ENCODE peak calls at places on chromosomes 5 and 9, in seven cellular contexts. E is body of pancreas, D is ovary, M is transverse colon, R is H1, N is upper lobe of left lung, C is A549. O is an unnamed sample.

GRCh38 chr9:112081918-112082729 is 93.0 kb downstream of the SUSD1 start:
- DNase-seq in E (no peak), D (no peak), M (no peak), R (no peak), N (no peak), C (no peak), O (no peak)

GRCh38 chr9:28956111-28956880 is 1383.0 kb upstream of the C9orf72 start:
- DNase-seq in E (no peak), D (no peak), M (no peak), R (no peak), N (no peak), C (no peak), O (no peak)

GRCh38 chr9:75190762-75191161 is 102.4 kb downstream of the OSTF1 start:
- DNase-seq in E (no peak), D (no peak), M (no peak), R (no peak), N (no peak), C (no peak), O (no peak)

GRCh38 chr9:36486933-36487481 is 85.7 kb upstream of the MELK start:
- DNase-seq in E (peak; percentile 53), D (peak; percentile 73), M (peak; percentile 51), R (peak; percentile 65), N (peak; percentile 60), C (no peak), O (no peak)

GRCh38 chr9:12882430-12882829 is 107.6 kb downstream of the LURAP1L start:
- DNase-seq in E (no peak), D (no peak), M (no peak), R (no peak), N (no peak), C (no peak), O (no peak)

GRCh38 chr5:133844836-133845235 is 123.6 kb downstream of the C5orf15 start:
- DNase-seq in E (no peak), D (no peak), M (no peak), R (no peak), N (no peak), C (no peak), O (no peak)

GRCh38 chr5:52859619-52860018 is 71.9 kb downstream of the ITGA1 start:
- DNase-seq in E (no peak), D (no peak), M (no peak), R (no peak), N (no peak), C (no peak), O (no peak)

GRCh38 chr5:134100283-134101011 is 14.0 kb upstream of the TCF7 start:
- DNase-seq in E (no peak), D (no peak), M (peak; percentile 70), R (peak; percentile 65), N (peak; percentile 41), C (no peak), O (no peak)

GRCh38 chr9:37026936-37027581 is 7.0 kb downstream of the PAX5 start:
- DNase-seq in E (no peak), D (no peak), M (no peak), R (peak; percentile 65), N (no peak), C (no peak), O (no peak)

GRCh38 chr5:10457682-10458574 is 16.2 kb downstream of the ROPN1L start:
- DNase-seq in E (no peak), D (no peak), M (no peak), R (no peak), N (no peak), C (no peak), O (no peak)

GRCh38 chr5:132546108-132546507 is 2.8 kb upstream of the IL5 start:
- DNase-seq in E (no peak), D (no peak), M (no peak), R (no peak), N (no peak), C (no peak), O (no peak)

GRCh38 chr5:17172801-17173200 is 44.6 kb upstream of the BASP1 start:
- DNase-seq in E (no peak), D (no peak), M (no peak), R (no peak), N (no peak), C (no peak), O (no peak)

GRCh38 chr9:90059436-90059835 is 454.6 kb downstream of the GADD45G start:
- DNase-seq in E (no peak), D (no peak), M (no peak), R (no peak), N (no peak), C (no peak), O (no peak)

GRCh38 chr9:75170898-75171360 is 82.6 kb downstream of the OSTF1 start:
- DNase-seq in E (no peak), D (no peak), M (no peak), R (no peak), N (no peak), C (no peak), O (no peak)

GRCh38 chr9:125103021-125103420 is 40.3 kb downstream of the SCAI start:
- DNase-seq in E (no peak), D (no peak), M (no peak), R (no peak), N (no peak), C (no peak), O (no peak)

GRCh38 chr5:8270246-8270645 is 401.3 kb downstream of the MTRR start:
- DNase-seq in E (no peak), D (no peak), M (no peak), R (no peak), N (no peak), C (no peak), O (no peak)

GRCh38 chr5:100647461-100648230 is 112.5 kb downstream of the FAM174A start:
- DNase-seq in E (peak; percentile 71), D (no peak), M (peak; percentile 86), R (no peak), N (peak; percentile 88), C (no peak), O (peak; percentile 54)

GRCh38 chr9:96203867-96204412 is 98.0 kb downstream of the HSD17B3 start:
- DNase-seq in E (no peak), D (no peak), M (no peak), R (no peak), N (no peak), C (no peak), O (no peak)

GRCh38 chr9:73780916-73781315 is 629.3 kb downstream of the ANXA1 start:
- DNase-seq in E (no peak), D (no peak), M (no peak), R (no peak), N (no peak), C (no peak), O (no peak)

GRCh38 chr9:120926397-120926928 is at the start of gene TRAF1:
- DNase-seq in E (no peak), D (peak; percentile 28), M (no peak), R (no peak), N (no peak), C (no peak), O (no peak)

GRCh38 chr5:66653380-66653779 is 57.2 kb downstream of the MAST4 start:
- DNase-seq in E (no peak), D (no peak), M (no peak), R (no peak), N (no peak), C (no peak), O (no peak)

GRCh38 chr9:95570150-95570549 is 53.4 kb upstream of the PTCH1 start:
- DNase-seq in E (no peak), D (no peak), M (no peak), R (no peak), N (peak; percentile 15), C (no peak), O (no peak)

GRCh38 chr9:77224750-77225312 is 47.5 kb downstream of the VPS13A start:
- DNase-seq in E (no peak), D (no peak), M (no peak), R (no peak), N (no peak), C (no peak), O (no peak)

GRCh38 chr9:27422435-27422834 is 101.7 kb upstream of the IFNK start:
- DNase-seq in E (no peak), D (no peak), M (no peak), R (no peak), N (no peak), C (no peak), O (no peak)

GRCh38 chr5:172648755-172649154 is 7.7 kb downstream of the NEURL1B start:
- DNase-seq in E (no peak), D (no peak), M (no peak), R (no peak), N (no peak), C (no peak), O (no peak)
- H3K27ac ChIP-seq in E (no peak overlapping the region), D (no peak overlapping the region), M (peak overlapping the region; percentile 95), R (no peak overlapping the region), N (peak overlapping the region; percentile 43), C (no peak overlapping the region), O (no peak overlapping the region)

GRCh38 chr9:93032545-93032944 is 26.0 kb upstream of the SUSD3 start:
- DNase-seq in E (no peak), D (no peak), M (no peak), R (no peak), N (no peak), C (no peak), O (no peak)
- H3K4me1 ChIP-seq in E (no peaks in the 10 kb centered on the region), D (peaks cover 14% of the 10 kb centered on the region), M (no peaks in the 10 kb centered on the region), R (peaks cover 2% of the 10 kb centered on the region), N (peaks cover 13% of the 10 kb centered on the region), C (no peaks in the 10 kb centered on the region), O (peaks cover 6% of the 10 kb centered on the region)

DNA sequence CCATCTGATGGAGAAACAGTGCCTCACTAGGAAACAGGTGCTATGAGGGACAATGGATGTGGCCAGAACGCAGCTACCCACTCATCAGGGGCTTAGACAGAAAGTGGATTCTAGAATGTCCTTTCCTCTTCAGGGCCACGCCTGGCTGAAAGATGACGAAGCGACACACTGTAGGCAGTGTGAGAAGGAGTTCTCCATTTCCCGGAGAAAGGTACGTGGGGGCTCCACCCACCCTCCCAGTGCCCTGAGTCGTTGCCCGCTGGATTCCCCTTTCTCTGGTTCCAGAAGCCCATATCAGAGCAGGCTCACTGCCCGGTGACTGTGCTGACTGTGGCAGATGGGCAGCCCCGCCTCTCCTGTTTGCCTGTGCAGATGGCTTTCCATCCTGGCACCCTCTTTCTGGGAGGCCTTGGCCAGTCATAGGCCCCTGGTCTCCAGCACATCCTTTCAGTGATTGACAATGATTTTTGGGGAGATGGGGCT is 16.0 kb downstream of the HNRNPH1 start:
- DNase-seq in E (peak; percentile 43), D (peak; percentile 46), M (no peak), R (no peak), N (no peak), C (no peak), O (no peak)
- TF ChIP-seq POLR2A in E (no peak), D (no peak), M (no peak), R (peak; percentile 38), N (no peak), C (no peak), O (no peak)

GRCh38 chr9:2764371-2764770 is 47.1 kb downstream of the KCNV2 start:
- DNase-seq in E (no peak), D (no peak), M (no peak), R (no peak), N (no peak), C (no peak), O (no peak)
- H3K27ac ChIP-seq in E (no peak overlapping the region), D (no peak overlapping the region), M (no peak overlapping the region), R (no peak overlapping the region), N (no peak overlapping the region), C (peak overlapping the region; percentile 30), O (no peak overlapping the region)

DNA sequence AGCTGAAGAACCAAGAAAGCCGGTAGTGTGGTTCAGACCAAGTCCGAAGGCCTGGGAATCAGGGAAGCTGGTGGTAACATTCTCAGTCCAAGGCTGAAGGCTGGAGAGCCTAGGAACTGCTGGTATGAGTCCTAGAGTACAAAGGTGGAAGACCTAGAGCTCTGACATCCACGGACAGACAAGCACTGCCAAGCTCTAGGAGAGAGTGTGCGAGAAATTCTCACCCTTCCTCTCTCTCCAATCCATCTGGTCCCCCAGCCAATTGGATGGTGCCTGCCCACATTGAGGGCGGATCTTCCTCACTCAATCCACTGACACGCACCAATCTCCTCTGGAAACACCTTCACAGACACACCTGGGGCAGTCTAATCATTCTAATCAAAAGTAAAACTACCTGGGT is 19.7 kb upstream of the ADAMTS19 start:
- DNase-seq in E (peak; percentile 75), D (no peak), M (no peak), R (no peak), N (no peak), C (no peak), O (no peak)
- H3K4me1 ChIP-seq in E (peaks cover 9% of the 10 kb centered on the region), D (no peaks in the 10 kb centered on the region), M (no peaks in the 10 kb centered on the region), R (no peaks in the 10 kb centered on the region), N (no peaks in the 10 kb centered on the region), C (no peaks in the 10 kb centered on the region), O (no peaks in the 10 kb centered on the region)